ENCODE peak calls at places on chromosomes 12 and 14, in four cellular contexts. Q is H1, P is K562, Y is HepG2. R is an unnamed sample.

GRCh38 chr14:21003788-21004346 is 4.8 kb downstream of the SLC39A2 start:
- DNase-seq in Q (no peak), P (no peak), Y (no peak), R (no peak)

GRCh38 chr12:19799886-19800602 is 360.8 kb downstream of the AEBP2 start:
- DNase-seq in Q (no peak), P (no peak), Y (no peak), R (peak)

GRCh38 chr12:30345735-30346445 is 349.8 kb downstream of the IPO8 start:
- DNase-seq in Q (no peak), P (no peak), Y (no peak), R (no peak)

GRCh38 chr12:116389990-116390655 is 112.6 kb upstream of the MED13L start:
- DNase-seq in Q (no peak), P (no peak), Y (no peak), R (peak)

GRCh38 chr12:95790025-95790911 is at the start of gene NTN4:
- DNase-seq in Q (peak), P (no peak), Y (no peak), R (peak)

GRCh38 chr14:35229495-35230089 is 62.6 kb upstream of the PSMA6 start:
- DNase-seq in Q (no peak), P (peak), Y (peak), R (peak)

GRCh38 chr12:88272456-88272855 is 130.3 kb downstream of the TMTC3 start:
- DNase-seq in Q (no peak), P (no peak), Y (no peak), R (no peak)

GRCh38 chr12:19529933-19530630 is 90.8 kb downstream of the AEBP2 start:
- DNase-seq in Q (no peak), P (no peak), Y (no peak), R (peak)

GRCh38 chr12:89439946-89440345 is 84.7 kb downstream of the GALNT4 start:
- DNase-seq in Q (no peak), P (no peak), Y (no peak), R (peak)

GRCh38 chr14:92590941-92591340 is 77.4 kb downstream of the RIN3 start:
- DNase-seq in Q (no peak), P (no peak), Y (no peak), R (no peak)

GRCh38 chr12:12004524-12004923 is 66.2 kb upstream of the BCL2L14 start:
- DNase-seq in Q (no peak), P (no peak), Y (no peak), R (no peak)

GRCh38 chr14:43692706-43693105 is 814.4 kb downstream of the FSCB start:
- DNase-seq in Q (no peak), P (no peak), Y (no peak), R (no peak)

GRCh38 chr12:81668475-81668874 is 90.7 kb downstream of the PPFIA2 start:
- DNase-seq in Q (no peak), P (no peak), Y (no peak), R (no peak)

GRCh38 chr14:41521891-41522290 is 84.8 kb upstream of the LRFN5 start:
- DNase-seq in Q (no peak), P (no peak), Y (no peak), R (no peak)

GRCh38 chr12:11959117-11959823 is 111.5 kb upstream of the BCL2L14 start:
- DNase-seq in Q (peak), P (no peak), Y (peak), R (peak)

DNA sequence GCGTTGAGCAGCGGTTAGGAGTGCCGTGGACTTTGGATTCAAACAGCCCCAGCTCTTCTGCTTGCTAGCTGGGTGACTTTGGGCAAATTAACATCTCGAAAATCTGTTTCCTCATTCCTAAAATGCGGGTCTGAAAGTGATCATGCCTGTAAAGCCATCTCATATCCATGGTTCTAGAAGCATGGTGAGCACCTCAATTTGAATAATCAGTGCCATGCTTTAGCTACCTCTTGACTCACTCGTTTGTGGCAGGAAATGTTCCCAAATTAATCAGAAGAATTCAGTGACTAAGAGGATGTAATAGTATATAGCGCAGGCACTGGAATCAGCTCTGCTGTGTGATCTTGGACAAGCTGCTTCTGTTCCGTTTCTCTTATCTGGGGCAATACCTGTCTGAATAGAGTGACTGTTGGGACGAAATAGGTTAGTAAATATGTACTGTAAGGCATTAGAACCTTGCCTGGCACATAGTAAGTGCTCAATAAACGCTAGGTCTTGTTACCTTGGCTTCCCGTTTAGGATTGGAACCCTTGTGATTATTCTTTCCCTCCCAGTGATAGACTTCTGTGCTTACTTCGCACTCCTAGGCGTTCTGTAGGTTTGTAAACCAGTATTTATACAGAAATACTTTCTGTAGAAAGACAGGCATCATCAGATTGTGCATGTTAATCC is 768 bp upstream of the SMAGP start:
- DNase-seq in Q (no peak), P (no peak), Y (peak), R (peak)
- TF ChIP-seq CTCF in Q (no peak), P (no peak), Y (no peak), R (no peak)

DNA sequence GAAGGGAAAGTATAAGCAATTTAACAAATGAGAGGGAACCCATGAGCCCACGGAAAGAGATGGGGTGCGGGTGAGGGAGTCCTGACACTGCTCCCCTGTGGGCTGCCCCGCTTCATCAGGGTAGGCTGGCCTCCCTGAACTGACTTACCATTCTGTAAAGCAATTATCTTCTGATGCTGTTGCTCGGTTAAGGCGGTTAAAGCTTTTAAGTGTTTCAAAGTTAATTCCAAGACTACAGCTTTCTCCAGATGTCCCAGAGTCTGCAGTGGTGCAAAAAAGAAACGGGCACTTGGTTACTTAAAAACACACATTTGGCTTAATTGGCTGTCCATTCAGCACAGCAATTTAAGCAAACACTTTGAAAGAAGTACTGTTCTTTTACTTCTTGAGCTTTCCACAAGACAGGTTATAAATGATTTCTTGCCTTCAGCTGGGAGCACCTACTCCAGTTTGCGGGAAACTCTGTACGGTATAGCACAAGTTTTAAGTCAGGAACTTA is 1.3 kb downstream of the BHLHE41 start:
- DNase-seq in Q (no peak), P (no peak), Y (no peak), R (peak)
- TF ChIP-seq EZH2 in Q (peak), P (no peak), Y (no peak), R (no peak)

GRCh38 chr12:5102806-5103205 is 59.1 kb downstream of the KCNA5 start:
- DNase-seq in Q (no peak), P (no peak), Y (no peak), R (no peak)
- TF ChIP-seq JUN in Q (no peak), P (no peak), Y (no peak), R (no peak)

GRCh38 chr12:70364695-70365397 is 1.2 kb upstream of the KCNMB4 start:
- DNase-seq in Q (no peak), P (no peak), Y (no peak), R (peak)

GRCh38 chr12:70365398-70365647 is 767 bp upstream of the KCNMB4 start:
- DNase-seq in Q (peak), P (no peak), Y (no peak), R (no peak)

GRCh38 chr12:70367268-70368141 is 1.4 kb downstream of the KCNMB4 start:
- DNase-seq in Q (no peak), P (no peak), Y (no peak), R (peak)

GRCh38 chr12:70365648-70366518 is at the start of gene KCNMB4:
- DNase-seq in Q (peak), P (peak), Y (peak), R (peak)

DNA sequence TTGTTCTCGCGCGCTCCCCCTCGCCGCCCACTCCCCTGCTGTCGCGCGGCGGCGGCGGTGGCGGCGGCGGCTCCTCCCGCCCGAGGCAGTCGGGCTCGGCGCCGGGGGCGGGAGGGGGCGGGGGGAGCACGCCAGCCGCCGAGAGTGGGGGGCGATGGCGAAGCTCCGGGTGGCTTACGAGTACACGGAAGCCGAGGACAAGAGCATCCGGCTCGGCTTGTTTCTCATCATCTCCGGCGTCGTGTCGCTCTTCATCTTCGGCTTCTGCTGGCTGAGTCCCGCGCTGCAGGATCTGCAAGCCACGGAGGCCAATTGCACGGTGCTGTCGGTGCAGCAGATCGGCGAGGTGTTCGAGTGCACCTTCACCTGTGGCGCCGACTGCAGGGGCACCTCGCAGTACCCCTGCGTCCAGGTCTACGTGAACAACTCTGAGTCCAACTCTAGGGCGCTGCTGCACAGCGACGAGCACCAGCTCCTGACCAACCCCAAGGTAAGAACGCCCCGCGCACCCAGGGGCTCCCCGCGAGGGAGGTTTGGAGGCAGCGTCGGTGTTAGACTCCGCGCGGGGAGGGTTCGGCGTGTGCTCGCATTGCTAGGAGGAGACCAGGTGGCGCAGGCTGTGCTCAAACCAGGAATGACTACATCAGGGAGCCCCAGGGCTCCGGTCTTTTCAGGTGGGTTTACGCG is 634 bp downstream of the KCNMB4 start:
- DNase-seq in Q (peak), P (peak), Y (peak), R (peak)
- TF ChIP-seq CTCF in Q (no peak), P (no peak), Y (no peak), R (no peak)